ENCODE peak calls at places on chromosomes 2 and 18, in five cellular contexts. W is GM23248, K is PC-3, U is fibroblast of lung, H is neuronal stem cell. B is an unnamed sample.

GRCh38 chr2:112776113-112776512 is 8.2 kb downstream of the IL1A start:
- DNase-seq in W (no peak), K (no peak), U (no peak), H (no peak), B (peak)

GRCh38 chr2:15841776-15842554 is 98.4 kb upstream of the MYCN start:
- DNase-seq in W (no peak), K (no peak), U (no peak), H (no peak), B (no peak)

GRCh38 chr2:132589060-132589765 is 80.8 kb downstream of the LYPD1 start:
- DNase-seq in W (no peak), K (no peak), U (no peak), H (peak), B (no peak)

GRCh38 chr2:222485367-222486211 is 61.2 kb downstream of the SGPP2 start:
- DNase-seq in W (no peak), K (no peak), U (no peak), H (peak), B (no peak)

GRCh38 chr2:127220102-127220806 is at the start of gene CYP27C1:
- DNase-seq in W (peak), K (no peak), U (peak), H (peak), B (no peak)

GRCh38 chr2:104504331-104505073 is 349.4 kb upstream of the POU3F3 start:
- DNase-seq in W (no peak), K (no peak), U (no peak), H (no peak), B (no peak)

GRCh38 chr2:239669899-239670460 is 269.2 kb upstream of the HDAC4 start:
- DNase-seq in W (no peak), K (no peak), U (no peak), H (no peak), B (no peak)

GRCh38 chr2:157698430-157698829 is 69.8 kb upstream of the ACVR1C start:
- DNase-seq in W (no peak), K (no peak), U (no peak), H (no peak), B (no peak)

GRCh38 chr2:116833052-116833451 is 981.4 kb upstream of the DDX18 start:
- DNase-seq in W (no peak), K (no peak), U (no peak), H (no peak), B (no peak)

GRCh38 chr2:218368621-218369153 is 12.0 kb downstream of the CATIP start:
- DNase-seq in W (peak), K (peak), U (peak), H (no peak), B (no peak)

GRCh38 chr2:112259509-112260294 is 4.9 kb upstream of the ZC3H8 start:
- DNase-seq in W (peak), K (peak), U (peak), H (peak), B (peak)

GRCh38 chr2:226560325-226560724 is 239.3 kb downstream of the IRS1 start:
- DNase-seq in W (no peak), K (no peak), U (no peak), H (no peak), B (no peak)

GRCh38 chr2:107648781-107649413 is 177.8 kb upstream of the RGPD4 start:
- DNase-seq in W (no peak), K (peak), U (no peak), H (no peak), B (no peak)

GRCh38 chr2:53755022-53755630 is 12.5 kb upstream of the CHAC2 start:
- DNase-seq in W (peak), K (peak), U (no peak), H (no peak), B (no peak)

GRCh38 chr2:179822540-179822939 is 38.9 kb downstream of the ZNF385B start:
- DNase-seq in W (no peak), K (no peak), U (no peak), H (no peak), B (no peak)

DNA sequence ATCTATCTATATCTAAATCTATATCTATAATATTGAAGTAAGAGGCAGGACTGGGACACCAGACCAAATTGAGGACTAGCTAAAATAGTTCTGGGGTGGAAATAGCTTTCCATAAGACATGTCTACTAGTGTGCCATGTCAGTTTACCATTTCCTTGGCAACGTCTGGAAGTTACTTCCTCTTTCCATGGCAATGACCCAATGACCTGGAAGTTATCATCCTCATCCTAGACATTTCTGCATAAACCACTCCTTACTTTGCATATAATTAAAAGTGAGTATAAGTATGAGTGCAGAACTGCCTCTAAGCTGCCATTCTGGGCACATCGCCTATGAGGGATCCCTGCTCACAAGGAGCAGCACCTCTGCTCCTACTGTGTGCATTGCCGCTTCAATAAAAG is 734.0 kb upstream of the GCFC2 start:
- DNase-seq in W (no peak), K (no peak), U (no peak), H (no peak), B (no peak)
- H3K27ac ChIP-seq in W (no peak), K (no peak), U (no peak), H (no peak), B (no peak)

GRCh38 chr2:234982096-234982834 is 30.4 kb downstream of the SH3BP4 start:
- DNase-seq in W (no peak), K (no peak), U (no peak), H (no peak), B (no peak)
- H3K9ac ChIP-seq in W (peak), K (peak), U (peak), H (peak), B (no peak)

DNA sequence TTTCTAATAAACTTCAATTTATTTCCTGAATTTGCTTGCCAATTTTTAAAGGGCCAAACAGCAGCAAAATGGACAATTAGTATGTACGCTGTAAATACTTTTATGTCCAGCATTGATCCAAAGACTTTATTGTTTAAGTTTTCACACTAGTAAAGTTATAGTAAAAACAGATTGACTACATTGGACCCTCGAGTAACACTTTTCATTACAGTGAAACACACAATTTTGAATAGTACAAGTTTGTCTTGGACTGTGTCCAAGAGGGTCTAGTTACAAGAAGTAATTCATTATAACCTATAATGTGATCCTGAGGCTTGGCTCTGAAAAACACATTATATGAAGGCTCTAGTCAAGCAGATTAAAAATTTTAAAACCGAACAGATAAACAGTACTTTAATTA is 11.4 kb upstream of the RBBP8 start:
- DNase-seq in W (no peak), K (peak), U (no peak), H (no peak), B (no peak)
- H3K4me2 ChIP-seq in W (no peak), K (peak), U (no peak), H (no peak), B (no peak)

DNA sequence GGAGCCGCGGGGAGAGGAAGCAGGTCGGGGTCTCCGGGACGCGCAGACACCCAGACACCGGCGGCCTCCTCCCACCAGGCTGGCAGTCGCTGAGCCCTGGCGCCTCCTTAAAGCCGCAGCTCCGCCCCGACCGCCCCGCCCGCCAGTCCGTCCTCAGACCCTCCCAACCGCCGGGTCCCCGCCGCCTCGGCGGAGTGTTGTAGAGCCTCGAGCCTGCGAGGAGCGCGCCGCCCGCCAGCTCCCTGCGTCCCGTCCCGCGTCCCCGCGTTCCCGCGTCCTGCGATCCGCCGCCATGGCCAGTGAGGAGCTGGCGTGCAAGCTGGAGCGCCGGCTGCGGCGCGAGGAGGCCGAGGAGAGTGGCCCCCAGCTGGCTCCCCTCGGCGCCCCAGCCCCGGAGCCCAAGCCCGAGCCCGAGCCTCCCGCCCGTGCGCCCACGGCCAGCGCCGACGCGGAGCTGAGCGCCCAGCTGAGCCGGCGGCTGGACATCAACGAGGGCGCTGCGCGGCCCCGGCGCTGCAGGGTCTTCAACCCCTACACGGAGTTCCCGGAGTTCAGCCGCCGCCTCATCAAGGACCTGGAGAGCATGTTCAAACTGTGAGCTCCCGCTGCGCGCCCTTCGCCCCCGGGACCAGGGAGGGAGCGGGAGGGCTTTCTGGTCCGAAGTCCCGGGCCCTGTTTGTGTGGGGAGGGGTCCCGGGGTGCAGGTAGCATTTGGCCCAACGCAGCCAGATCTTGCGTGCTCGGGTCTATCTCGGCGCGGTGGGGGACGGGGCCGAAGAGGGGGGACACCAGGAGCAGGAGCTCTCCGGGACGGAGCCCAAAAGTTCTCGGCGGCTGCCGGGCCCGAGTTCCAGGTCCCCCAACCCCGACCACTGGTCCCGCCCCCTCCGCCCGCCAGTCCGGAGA is at the start of gene EFHD1:
- DNase-seq in W (peak), K (no peak), U (peak), H (peak), B (no peak)
- H3K27ac ChIP-seq in W (no peak), K (no peak), U (no peak), H (no peak), B (no peak)

GRCh38 chr2:36562245-36562644 is 35.7 kb downstream of the FEZ2 start:
- DNase-seq in W (peak), K (peak), U (peak), H (no peak), B (no peak)
- H3K9ac ChIP-seq in W (peak), K (peak), U (peak), H (no peak), B (no peak)

GRCh38 chr2:78999410-78999809 is 26.1 kb upstream of the REG3G start:
- DNase-seq in W (peak), K (peak), U (peak), H (no peak), B (no peak)

GRCh38 chr2:78994789-78995188 is 30.7 kb upstream of the REG3G start:
- DNase-seq in W (no peak), K (no peak), U (no peak), H (no peak), B (no peak)

GRCh38 chr2:78992807-78993517 is 32.5 kb upstream of the REG3G start:
- DNase-seq in W (no peak), K (no peak), U (no peak), H (no peak), B (no peak)

GRCh38 chr2:78992451-78992806 is 33.1 kb upstream of the REG3G start:
- DNase-seq in W (peak), K (peak), U (no peak), H (peak), B (no peak)

GRCh38 chr2:78993518-78994148 is 31.9 kb upstream of the REG3G start:
- DNase-seq in W (no peak), K (no peak), U (no peak), H (no peak), B (no peak)
- H3K4me2 ChIP-seq in W (no peak), K (no peak), U (no peak), H (peak), B (no peak)

B was measured in DND-41.